ENCODE peak calls at places on chromosomes 5 and 9, in eight cellular contexts. A is CD8-positive, alpha-beta T cell; O is thoracic aorta; C is tibial artery; N is fibroblast of mammary gland; L is kidney; B is fibroblast of villous mesenchyme; T is dorsolateral prefrontal cortex. E is an unnamed sample.

GRCh38 chr5:118253401-118254061 is 734.8 kb downstream of the DTWD2 start:
- DNase-seq in A (no peak), O (no peak), C (no peak), N (no peak), L (no peak), B (no peak), T (no peak), E (no peak)

GRCh38 chr5:171123417-171123816 is 185.6 kb upstream of the TLX3 start:
- DNase-seq in A (no peak), O (no peak), C (no peak), N (no peak), L (peak), B (no peak), T (no peak), E (no peak)

GRCh38 chr9:134187821-134188420 is 23.6 kb upstream of the RNU6ATAC start:
- DNase-seq in A (no peak), O (no peak), C (peak), N (no peak), L (peak), B (no peak), T (no peak), E (no peak)

GRCh38 chr9:137141050-137141810 is 2.3 kb downstream of the GRIN1 start:
- DNase-seq in A (no peak), O (no peak), C (no peak), N (no peak), L (no peak), B (no peak), T (no peak), E (no peak)

GRCh38 chr9:16103613-16104012 is 550.8 kb downstream of the CCDC171 start:
- DNase-seq in A (no peak), O (no peak), C (peak), N (peak), L (peak), B (peak), T (no peak), E (peak)

GRCh38 chr5:123460296-123460729 is 37.1 kb upstream of the CEP120 start:
- DNase-seq in A (no peak), O (no peak), C (no peak), N (no peak), L (no peak), B (peak), T (no peak), E (peak)

GRCh38 chr9:131709741-131710499 is 30.0 kb downstream of the RAPGEF1 start:
- DNase-seq in A (peak), O (no peak), C (no peak), N (peak), L (no peak), B (peak), T (no peak), E (peak)

GRCh38 chr5:76384189-76384588 is 18.9 kb upstream of the IQGAP2 start:
- DNase-seq in A (no peak), O (no peak), C (no peak), N (no peak), L (no peak), B (no peak), T (no peak), E (no peak)

GRCh38 chr5:9361835-9362234 is 184.0 kb downstream of the SEMA5A start:
- DNase-seq in A (no peak), O (no peak), C (no peak), N (peak), L (no peak), B (peak), T (peak), E (peak)

GRCh38 chr9:129135476-129135875 is 24.3 kb downstream of the PTPA start:
- DNase-seq in A (no peak), O (no peak), C (no peak), N (no peak), L (peak), B (no peak), T (no peak), E (no peak)

GRCh38 chr9:123481209-123481865 is 125.3 kb downstream of the CRB2 start:
- DNase-seq in A (no peak), O (no peak), C (no peak), N (no peak), L (no peak), B (no peak), T (no peak), E (no peak)

GRCh38 chr5:98328015-98328414 is 445.4 kb upstream of the RGMB start:
- DNase-seq in A (no peak), O (no peak), C (no peak), N (no peak), L (no peak), B (no peak), T (no peak), E (no peak)

GRCh38 chr5:36691241-36691640 is 84.8 kb downstream of the SLC1A3 start:
- DNase-seq in A (no peak), O (no peak), C (no peak), N (peak), L (no peak), B (no peak), T (no peak), E (no peak)

GRCh38 chr5:122694884-122695283 is 80.0 kb upstream of the SNX2 start:
- DNase-seq in A (no peak), O (no peak), C (no peak), N (no peak), L (no peak), B (no peak), T (no peak), E (no peak)

GRCh38 chr9:16337322-16338029 is 533.0 kb downstream of the BNC2 start:
- DNase-seq in A (no peak), O (no peak), C (no peak), N (peak), L (no peak), B (peak), T (no peak), E (peak)

GRCh38 chr5:79396265-79396664 is 117.7 kb downstream of the HOMER1 start:
- DNase-seq in A (no peak), O (no peak), C (no peak), N (peak), L (no peak), B (no peak), T (no peak), E (peak)

GRCh38 chr5:58849995-58850667 is 267.3 kb downstream of the RAB3C start:
- DNase-seq in A (no peak), O (no peak), C (no peak), N (peak), L (no peak), B (peak), T (peak), E (peak)

GRCh38 chr5:169263591-169263990 is 37.3 kb downstream of the SLIT3 start:
- DNase-seq in A (no peak), O (no peak), C (no peak), N (no peak), L (no peak), B (no peak), T (no peak), E (no peak)

GRCh38 chr9:94697972-94698581 is 28.4 kb upstream of the AOPEP start:
- DNase-seq in A (no peak), O (no peak), C (no peak), N (peak), L (no peak), B (peak), T (peak), E (peak)

GRCh38 chr5:79787448-79787847 is 97.8 kb downstream of the CMYA5 start:
- DNase-seq in A (no peak), O (no peak), C (no peak), N (no peak), L (no peak), B (no peak), T (no peak), E (no peak)

GRCh38 chr5:134095887-134096589 is 18.4 kb upstream of the TCF7 start:
- DNase-seq in A (no peak), O (no peak), C (no peak), N (no peak), L (peak), B (no peak), T (no peak), E (no peak)

GRCh38 chr5:154312571-154312970 is 122.0 kb downstream of the GALNT10 start:
- DNase-seq in A (no peak), O (no peak), C (no peak), N (no peak), L (no peak), B (no peak), T (no peak), E (peak)

GRCh38 chr9:123062306-123063171 is 29.1 kb downstream of the GPR21 start:
- DNase-seq in A (no peak), O (no peak), C (no peak), N (no peak), L (no peak), B (no peak), T (no peak), E (no peak)

GRCh38 chr9:86500667-86501435 is 146.6 kb upstream of the TUT7 start:
- DNase-seq in A (no peak), O (no peak), C (no peak), N (peak), L (no peak), B (peak), T (no peak), E (peak)

GRCh38 chr9:36896296-36896695 is 137.8 kb downstream of the PAX5 start:
- DNase-seq in A (no peak), O (no peak), C (no peak), N (no peak), L (no peak), B (no peak), T (no peak), E (no peak)

GRCh38 chr5:7467179-7467578 is 71.2 kb downstream of the ADCY2 start:
- DNase-seq in A (no peak), O (no peak), C (no peak), N (no peak), L (no peak), B (no peak), T (no peak), E (no peak)

GRCh38 chr5:14581891-14582796 is 552 bp downstream of the OTULINL start:
- DNase-seq in A (peak), O (no peak), C (peak), N (peak), L (peak), B (no peak), T (peak), E (peak)

GRCh38 chr9:21119093-21119770 is 22.4 kb downstream of the IFNW1 start:
- DNase-seq in A (no peak), O (no peak), C (peak), N (no peak), L (no peak), B (no peak), T (no peak), E (no peak)

GRCh38 chr5:157926171-157926671 is 67.3 kb upstream of the CLINT1 start:
- DNase-seq in A (no peak), O (no peak), C (no peak), N (no peak), L (no peak), B (no peak), T (no peak), E (no peak)

GRCh38 chr5:56825222-56825824 is 10.0 kb downstream of the MAP3K1 start:
- DNase-seq in A (no peak), O (no peak), C (no peak), N (no peak), L (no peak), B (no peak), T (no peak), E (no peak)

GRCh38 chr9:85212887-85213286 is 528.9 kb downstream of the AGTPBP1 start:
- DNase-seq in A (no peak), O (no peak), C (no peak), N (peak), L (no peak), B (no peak), T (no peak), E (peak)

GRCh38 chr5:168829922-168830417 is 250.8 kb upstream of the PANK3 start:
- DNase-seq in A (no peak), O (no peak), C (no peak), N (no peak), L (no peak), B (no peak), T (no peak), E (no peak)

GRCh38 chr9:134678671-134679443 is 37.3 kb downstream of the COL5A1 start:
- DNase-seq in A (no peak), O (no peak), C (no peak), N (no peak), L (peak), B (no peak), T (no peak), E (no peak)

GRCh38 chr9:132164604-132165362 is 2.9 kb downstream of the NTNG2 start:
- DNase-seq in A (no peak), O (no peak), C (peak), N (peak), L (no peak), B (peak), T (no peak), E (peak)

GRCh38 chr5:35312281-35312680 is 82.0 kb upstream of the PRLR start:
- DNase-seq in A (no peak), O (no peak), C (no peak), N (peak), L (no peak), B (no peak), T (no peak), E (no peak)

GRCh38 chr5:135834639-135835529 is at the start of gene SLC25A48:
- DNase-seq in A (no peak), O (no peak), C (no peak), N (no peak), L (peak), B (no peak), T (peak), E (no peak)
- TF ChIP-seq CTCF in A (no peak), O (peak), C (peak), N (no peak), L (no peak), B (no peak), T (no peak), E (no peak)

DNA sequence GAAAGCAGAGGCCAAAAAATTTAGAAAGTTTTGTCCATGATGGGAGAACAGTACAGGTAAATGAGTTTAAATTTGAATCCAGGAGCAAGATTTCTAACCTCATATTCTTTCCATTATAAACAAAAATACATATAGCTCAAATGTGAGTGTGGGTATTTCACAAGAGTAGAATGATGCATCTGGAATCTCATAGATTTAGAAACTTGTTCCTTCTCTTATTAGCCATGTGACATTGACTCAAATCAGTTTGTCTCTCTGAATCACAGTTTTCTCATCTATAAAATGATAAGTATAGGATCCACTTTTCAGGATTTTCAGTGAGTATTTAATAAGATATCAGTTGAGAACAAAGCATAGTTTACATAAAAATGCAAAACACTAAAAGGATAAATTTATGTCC is 436.3 kb upstream of the PAPPA start:
- DNase-seq in A (no peak), O (no peak), C (no peak), N (peak), L (no peak), B (peak), T (no peak), E (peak)
- H3K4me3 ChIP-seq in A (no peak), O (no peak), C (no peak), N (no peak), L (no peak), B (no peak), T (no peak), E (no peak)

GRCh38 chr9:83583151-83584014 is 39.6 kb upstream of the IDNK start:
- DNase-seq in A (no peak), O (peak), C (peak), N (peak), L (no peak), B (peak), T (peak), E (peak)
- TF ChIP-seq CTCF in A (peak), O (peak), C (peak), N (peak), L (peak), B (peak), T (peak), E (peak)

GRCh38 chr5:179610109-179610902 is 13.2 kb downstream of the HNRNPH1 start:
- DNase-seq in A (no peak), O (no peak), C (no peak), N (no peak), L (peak), B (no peak), T (no peak), E (no peak)

GRCh38 chr5:179608131-179608581 is 15.3 kb downstream of the HNRNPH1 start:
- DNase-seq in A (no peak), O (no peak), C (no peak), N (no peak), L (peak), B (no peak), T (peak), E (peak)

GRCh38 chr5:179610903-179611265 is 12.6 kb downstream of the HNRNPH1 start:
- DNase-seq in A (no peak), O (no peak), C (no peak), N (no peak), L (no peak), B (no peak), T (no peak), E (no peak)

GRCh38 chr5:179607449-179607931 is 16.0 kb downstream of the HNRNPH1 start:
- DNase-seq in A (no peak), O (no peak), C (peak), N (peak), L (peak), B (no peak), T (peak), E (no peak)

GRCh38 chr5:179609834-179610108 is 13.7 kb downstream of the HNRNPH1 start:
- DNase-seq in A (no peak), O (no peak), C (no peak), N (no peak), L (no peak), B (no peak), T (no peak), E (no peak)
- H3K4me3 ChIP-seq in A (no peak), O (no peak), C (no peak), N (no peak), L (no peak), B (no peak), T (no peak), E (no peak)